ENCODE peak calls at places on chromosomes 7 and 10, in ten cellular contexts. T is choroid plexus epithelial cell; A is fibroblast of pulmonary artery; W is HT-29; D is stimulated activated naive CD4-positive, alpha-beta T cell; G is AG09309; S is anterior cingulate cortex; R is HT1080; E is right cardiac atrium; V is progenitor cell of endocrine pancreas. C is an unnamed sample.

GRCh38 chr10:5023126-5023701 is 19.6 kb upstream of the AKR1C2 start:
- DNase-seq in T (no peak), E (no peak), A (no peak), D (no peak), V (no peak), G (no peak), W (no peak), S (no peak), R (no peak), C (no peak)

GRCh38 chr10:30701471-30702173 is 72.1 kb upstream of the LYZL2 start:
- DNase-seq in S (no peak), A (peak), T (peak), G (no peak), V (no peak), R (peak), D (peak), W (peak), E (no peak), C (no peak)

GRCh38 chr7:1331576-1332467 is 99.2 kb downstream of the UNCX start:
- DNase-seq in G (no peak), T (no peak), S (no peak), W (no peak), A (no peak), R (no peak), D (no peak), V (no peak), E (no peak), C (no peak)

GRCh38 chr7:110898516-110898915 is 192.4 kb upstream of the LRRN3 start:
- DNase-seq in D (no peak), V (no peak), S (no peak), G (no peak), T (no peak), E (no peak), W (no peak), A (no peak), R (no peak), C (no peak)

GRCh38 chr7:129146237-129146979 is 1.9 kb downstream of the TSPAN33 start:
- DNase-seq in V (no peak), T (no peak), W (no peak), R (no peak), A (no peak), G (no peak), E (peak), S (no peak), D (no peak), C (no peak)

GRCh38 chr10:110340821-110341220 is 36.1 kb upstream of the SMNDC1 start:
- DNase-seq in G (no peak), S (no peak), T (no peak), E (no peak), W (no peak), A (no peak), V (no peak), D (no peak), R (no peak), C (no peak)

GRCh38 chr7:36747969-36748574 is 23.8 kb upstream of the AOAH start:
- DNase-seq in W (no peak), R (no peak), E (no peak), D (no peak), T (peak), V (no peak), G (no peak), A (peak), S (no peak), C (no peak)

GRCh38 chr7:43534110-43534509 is 48.8 kb upstream of the STK17A start:
- DNase-seq in S (no peak), T (peak), W (no peak), A (peak), D (no peak), R (no peak), V (no peak), G (no peak), E (no peak), C (no peak)

GRCh38 chr10:84138478-84139125 is 707 bp upstream of the GHITM start:
- DNase-seq in V (no peak), E (peak), R (no peak), A (no peak), G (no peak), T (peak), W (no peak), S (no peak), D (no peak), C (no peak)

GRCh38 chr10:7525314-7526016 is 114.6 kb upstream of the SFMBT2 start:
- DNase-seq in W (peak), T (peak), S (no peak), D (peak), R (peak), G (peak), V (peak), E (no peak), A (peak), C (peak)

GRCh38 chr10:116163308-116163707 is 109.7 kb downstream of the GFRA1 start:
- DNase-seq in E (no peak), W (no peak), V (no peak), S (no peak), D (no peak), T (no peak), G (no peak), R (no peak), A (no peak), C (no peak)

GRCh38 chr7:17681965-17682364 is 258.3 kb downstream of the SNX13 start:
- DNase-seq in D (no peak), T (peak), W (no peak), R (peak), S (no peak), A (peak), G (no peak), V (no peak), E (peak), C (no peak)

GRCh38 chr7:30308392-30308791 is 24.0 kb downstream of the ZNRF2 start:
- DNase-seq in A (no peak), S (no peak), T (no peak), W (peak), E (no peak), V (no peak), D (no peak), R (peak), G (no peak), C (no peak)

GRCh38 chr10:666237-667012 is 23.0 kb downstream of the DIP2C start:
- DNase-seq in D (no peak), E (peak), W (no peak), S (no peak), T (no peak), R (no peak), A (no peak), G (no peak), V (peak), C (no peak)

GRCh38 chr10:59393349-59393748 is 31.0 kb upstream of the FAM13C start:
- DNase-seq in E (no peak), T (no peak), D (no peak), G (no peak), W (no peak), A (no peak), S (no peak), R (peak), V (no peak), C (no peak)

GRCh38 chr7:74266191-74266963 is 12.2 kb upstream of the RFC2 start:
- DNase-seq in T (no peak), W (no peak), S (no peak), E (no peak), D (no peak), V (no peak), R (no peak), A (no peak), G (no peak), C (no peak)

GRCh38 chr10:72085166-72085565 is 3.2 kb downstream of the SPOCK2 start:
- DNase-seq in T (no peak), A (no peak), S (no peak), W (no peak), G (no peak), V (no peak), R (no peak), D (no peak), E (no peak), C (no peak)

GRCh38 chr10:15461353-15462108 is 90.4 kb upstream of the FAM171A1 start:
- DNase-seq in R (peak), G (peak), D (no peak), E (peak), S (no peak), V (no peak), A (peak), W (peak), T (peak), C (no peak)

GRCh38 chr7:75887669-75888369 is 9.0 kb downstream of the RHBDD2 start:
- DNase-seq in G (no peak), V (no peak), D (no peak), E (no peak), W (no peak), A (no peak), S (no peak), R (no peak), T (no peak), C (no peak)

GRCh38 chr7:117066668-117067067 is 113.4 kb downstream of the ST7 start:
- DNase-seq in E (no peak), G (peak), W (no peak), S (no peak), V (no peak), T (no peak), D (no peak), A (no peak), R (no peak), C (no peak)

GRCh38 chr10:43196981-43197833 is 59.0 kb downstream of the CSGALNACT2 start:
- DNase-seq in T (no peak), S (no peak), R (no peak), W (no peak), V (no peak), G (no peak), D (no peak), E (no peak), A (no peak), C (no peak)

GRCh38 chr10:3538291-3538849 is 246.6 kb downstream of the KLF6 start:
- DNase-seq in W (no peak), E (no peak), S (no peak), A (peak), T (peak), V (no peak), R (no peak), D (no peak), G (no peak), C (no peak)

GRCh38 chr10:119726291-119727261 is 726 bp downstream of the INPP5F start:
- DNase-seq in R (no peak), W (peak), V (peak), A (no peak), D (no peak), S (no peak), E (no peak), T (no peak), G (no peak), C (no peak)

GRCh38 chr10:128152741-128153583 is 26.7 kb upstream of the MKI67 start:
- DNase-seq in S (no peak), D (no peak), V (no peak), T (no peak), A (no peak), E (no peak), G (no peak), R (no peak), W (no peak), C (no peak)

C was measured in HepG2.